ENCODE peak calls at places on chromosomes 13 and 19, in four cellular contexts. N, T, J and U are unnamed samples.

GRCh38 chr13:101149735-101150380 is 266.4 kb downstream of the NALCN start:
- DNase-seq in N (no peak), J (peak; percentile 42), T (no peak), U (no peak)

GRCh38 chr19:45164577-45165335 is 4.0 kb upstream of the NKPD1 start:
- DNase-seq in J (peak; percentile 46), T (no peak), N (peak; percentile 29), U (peak; percentile 36)

GRCh38 chr13:94342436-94343242 is 136.8 kb downstream of the DCT start:
- DNase-seq in J (no peak), N (no peak), T (no peak), U (no peak)

GRCh38 chr19:5035105-5035761 is 66.3 kb downstream of the KDM4B start:
- DNase-seq in J (no peak), N (no peak), T (no peak), U (peak; percentile 77)

GRCh38 chr13:83780201-83780600 is 102.1 kb downstream of the SLITRK1 start:
- DNase-seq in N (no peak), T (no peak), J (peak; percentile 10), U (no peak)

GRCh38 chr13:67062160-67062559 is 168.0 kb downstream of the PCDH9 start:
- DNase-seq in N (no peak), T (no peak), J (no peak), U (no peak)

GRCh38 chr19:2032296-2032941 is 16.9 kb upstream of the BTBD2 start:
- DNase-seq in J (no peak), N (no peak), T (peak; percentile 89), U (peak; percentile 99)

GRCh38 chr19:17496337-17496997 is 15.0 kb upstream of the PGLS start:
- DNase-seq in T (peak; percentile 40), N (peak; percentile 70), J (peak; percentile 77), U (no peak)

GRCh38 chr19:17615889-17616685 is 60.6 kb downstream of the COLGALT1 start:
- DNase-seq in T (no peak), N (no peak), J (no peak), U (no peak)

GRCh38 chr13:97109256-97109655 is 112.9 kb upstream of the MBNL2 start:
- DNase-seq in T (no peak), J (no peak), N (no peak), U (no peak)

GRCh38 chr19:46303702-46304397 is 7.0 kb downstream of the HIF3A start:
- DNase-seq in T (peak; percentile 56), J (peak; percentile 95), N (no peak), U (no peak)

GRCh38 chr13:45206340-45206739 is 5.5 kb upstream of the KCTD4 start:
- DNase-seq in N (no peak), T (no peak), J (no peak), U (no peak)

DNA sequence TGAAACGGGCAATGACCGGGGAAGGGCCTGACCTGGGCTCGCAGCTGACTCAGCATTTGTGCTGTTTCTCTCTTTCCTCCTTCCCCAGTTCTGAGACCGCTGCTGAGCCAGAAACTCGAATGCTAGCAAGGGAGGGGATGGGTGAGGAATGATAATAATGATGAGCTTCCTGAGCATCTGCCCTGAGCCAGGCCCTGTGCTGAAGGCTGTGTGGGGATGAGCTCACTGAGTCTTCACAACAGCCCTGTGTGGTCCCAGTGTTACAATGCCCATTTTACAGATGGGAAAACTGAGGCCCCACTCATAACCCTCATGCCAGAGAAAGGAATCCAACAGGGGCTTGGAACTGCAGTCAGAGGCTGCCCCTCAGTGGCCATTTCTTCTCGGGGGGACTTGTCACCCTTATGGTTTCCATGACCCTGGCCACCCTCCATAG is 8.1 kb downstream of the SULT2B1 start:
- DNase-seq in T (no peak), N (no peak), J (no peak), U (no peak)
- TF ChIP-seq CTCF in T (no peak), N (no peak), J (no peak), U (no peak)

GRCh38 chr13:102405499-102406079 is 3.7 kb upstream of the FGF14 start:
- DNase-seq in J (peak; percentile 54), N (no peak), T (no peak), U (no peak)
- TF ChIP-seq CTCF in J (no peak), N (no peak), T (no peak), U (no peak)

GRCh38 chr19:8342684-8343482 is at the start of gene KANK3:
- DNase-seq in J (peak; percentile 97), N (peak; percentile 84), T (peak; percentile 84), U (peak; percentile 86)

GRCh38 chr19:8338835-8339234 is 4.2 kb downstream of the KANK3 start:
- DNase-seq in T (no peak), N (no peak), J (no peak), U (no peak)

GRCh38 chr19:8337728-8338127 is 5.3 kb downstream of the KANK3 start:
- DNase-seq in T (no peak), J (no peak), N (no peak), U (no peak)

GRCh38 chr19:8342316-8342683 is 762 bp downstream of the KANK3 start:
- DNase-seq in T (no peak), J (no peak), N (no peak), U (no peak)

GRCh38 chr19:8340341-8341096 is 2.5 kb downstream of the KANK3 start:
- DNase-seq in J (peak; percentile 48), N (no peak), T (peak; percentile 59), U (peak; percentile 38)
- TF ChIP-seq CTCF in J (peak; percentile 15), N (no peak), T (no peak), U (no peak)

GRCh38 chr19:38042132-38042531 is 135.1 kb downstream of the SIPA1L3 start:
- DNase-seq in J (no peak), T (no peak), N (no peak), U (no peak)
- TF ChIP-seq CTCF in J (no peak), T (no peak), N (no peak), U (no peak)

GRCh38 chr19:51598159-51598915 is 27.3 kb downstream of the ZNF175 start:
- DNase-seq in J (no peak), T (no peak), N (no peak), U (no peak)

GRCh38 chr19:51602189-51602854 is 27.9 kb downstream of the SIGLEC5 start:
- DNase-seq in T (no peak), N (no peak), J (no peak), U (no peak)

GRCh38 chr19:51595776-51596175 is 24.7 kb downstream of the ZNF175 start:
- DNase-seq in T (no peak), N (no peak), J (no peak), U (no peak)

GRCh38 chr19:51599084-51599483 is 28.0 kb downstream of the ZNF175 start:
- DNase-seq in T (no peak), N (no peak), J (no peak), U (no peak)

GRCh38 chr19:51600940-51601575 is 29.1 kb downstream of the SIGLEC5 start:
- DNase-seq in T (no peak), N (no peak), J (no peak), U (no peak)
- TF ChIP-seq CTCF in T (no peak), N (no peak), J (no peak), U (no peak)

GRCh38 chr19:48511800-48512503 is at the start of gene LMTK3:
- DNase-seq in N (peak; percentile 78), T (no peak), J (peak; percentile 63), U (no peak)

GRCh38 chr19:48509467-48510194 is 2.0 kb downstream of the LMTK3 start:
- DNase-seq in N (no peak), T (no peak), J (no peak), U (no peak)

GRCh38 chr19:48512504-48513288 is 1.1 kb upstream of the LMTK3 start:
- DNase-seq in N (no peak), T (no peak), J (no peak), U (no peak)

GRCh38 chr19:48510421-48511268 is 990 bp downstream of the LMTK3 start:
- DNase-seq in J (peak; percentile 78), T (peak; percentile 65), N (peak; percentile 69), U (peak; percentile 58)

DNA sequence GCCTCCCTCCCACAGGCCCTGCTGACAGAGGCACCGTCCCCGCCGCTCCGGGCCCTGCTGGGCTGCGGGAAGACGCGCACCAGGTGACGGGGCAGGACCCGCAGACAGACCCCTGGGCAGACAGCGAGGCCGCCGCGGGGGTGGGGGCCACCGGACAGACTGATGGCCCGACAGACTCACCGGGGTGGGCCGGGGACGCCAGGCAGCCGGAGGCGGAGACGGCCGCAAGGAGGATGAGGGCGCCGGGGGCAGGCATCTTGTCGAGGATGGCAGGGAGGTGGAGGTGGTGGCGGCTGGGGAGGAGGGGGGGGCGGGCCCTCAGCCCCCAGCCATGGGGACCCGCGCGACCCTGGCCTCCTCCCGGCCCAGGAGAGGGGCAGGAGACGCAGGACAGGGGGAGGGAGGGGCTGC is 309 bp downstream of the LMTK3 start:
- DNase-seq in J (peak; percentile 42), T (no peak), N (no peak), U (no peak)
- TF ChIP-seq CTCF in J (no peak), T (no peak), N (no peak), U (no peak)

GRCh38 chr19:35608250-35608649 is 4.3 kb upstream of the HAUS5 start:
- DNase-seq in N (no peak), T (no peak), J (no peak), U (no peak)
- TF ChIP-seq CTCF in N (no peak), T (no peak), J (no peak), U (no peak)

GRCh38 chr13:34521166-34521565 is 420.9 kb upstream of the NBEA start:
- DNase-seq in N (no peak), T (no peak), J (no peak), U (no peak)

GRCh38 chr13:34522818-34523217 is 419.3 kb upstream of the NBEA start:
- DNase-seq in J (no peak), T (no peak), N (no peak), U (no peak)

DNA sequence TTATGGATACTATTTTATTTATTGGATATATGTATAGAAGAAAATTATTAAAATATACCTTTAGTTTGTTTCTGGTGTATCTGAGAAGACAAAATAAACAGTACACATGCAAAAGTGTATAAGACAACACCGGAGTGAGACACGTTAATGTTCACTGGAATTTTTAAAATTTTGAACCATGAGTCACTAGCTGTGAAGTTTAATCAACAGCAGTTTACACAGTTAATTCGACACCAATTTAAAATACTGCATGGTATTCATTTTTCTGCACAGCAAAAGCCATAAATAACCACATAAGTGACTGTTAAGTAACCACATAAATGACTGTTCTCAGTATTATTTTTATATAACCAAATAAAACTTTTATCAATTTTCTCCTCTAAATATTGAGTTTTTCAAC is 418.7 kb upstream of the NBEA start:
- DNase-seq in T (no peak), J (no peak), N (no peak), U (no peak)
- TF ChIP-seq CTCF in T (no peak), J (no peak), N (no peak), U (no peak)

GRCh38 chr13:98795220-98795619 is 42.7 kb upstream of the SLC15A1 start:
- DNase-seq in T (no peak), N (no peak), J (no peak), U (no peak)

GRCh38 chr13:98796191-98796590 is 43.7 kb upstream of the SLC15A1 start:
- DNase-seq in N (no peak), T (no peak), J (no peak), U (no peak)

GRCh38 chr13:98797456-98797855 is 45.0 kb upstream of the SLC15A1 start:
- DNase-seq in J (no peak), T (no peak), N (no peak), U (no peak)

GRCh38 chr13:98798849-98799645 is 46.6 kb upstream of the SLC15A1 start:
- DNase-seq in N (no peak), T (no peak), J (no peak), U (no peak)

DNA sequence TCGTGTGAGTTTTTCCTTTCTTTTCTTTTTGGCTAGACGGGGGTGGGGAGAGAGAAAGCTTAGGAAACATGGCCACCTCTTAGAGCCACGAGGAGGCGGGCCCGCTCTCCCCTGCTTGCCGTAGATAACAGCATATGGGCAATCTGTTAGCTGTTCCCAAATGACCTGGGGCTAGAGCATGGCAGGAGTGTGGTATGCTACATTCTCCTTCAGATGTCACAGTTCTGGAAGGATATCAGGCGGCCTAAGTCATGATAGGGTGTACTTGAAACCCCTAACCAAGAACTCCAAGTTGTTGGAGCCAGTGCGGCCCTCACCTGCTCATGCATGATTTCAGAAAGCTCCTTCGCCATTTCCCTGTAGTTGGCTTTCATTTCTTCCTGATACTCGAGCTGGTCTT is 44.3 kb upstream of the SLC15A1 start:
- DNase-seq in T (no peak), N (no peak), J (no peak), U (no peak)
- TF ChIP-seq CTCF in T (no peak), N (no peak), J (no peak), U (no peak)